ENCODE peak calls at places on chromosome 9, in eight cellular contexts. One of them, this sample, is unnamed.
A peak's percentile ranks its signal among the peaks of the same experiment; 100 is the strongest.

GRCh38 chr9:124260769-124261603 is 3.2 kb downstream of the NEK6 start:
- DNase-seq in fibroblast of lung: peak; percentile 83
- DNase-seq in CD4-positive, alpha-beta memory T cell: no peak
- DNase-seq in heart right ventricle: no peak
- DNase-seq in tibial nerve: no peak
- DNase-seq in PC-3: peak; percentile 78
- DNase-seq in A549: peak; percentile 73
- DNase-seq in right atrium auricular region: no peak
- DNase-seq in this sample: peak; percentile 43

GRCh38 chr9:105280730-105281129 is 36.3 kb downstream of the SLC44A1 start:
- DNase-seq in PC-3: peak; percentile 45
- DNase-seq in heart right ventricle: no peak
- DNase-seq in A549: peak; percentile 23
- DNase-seq in tibial nerve: no peak
- DNase-seq in CD4-positive, alpha-beta memory T cell: no peak
- DNase-seq in right atrium auricular region: no peak
- DNase-seq in fibroblast of lung: peak; percentile 66
- DNase-seq in this sample: no peak

GRCh38 chr9:133483611-133484010 is 4.7 kb upstream of the SLC2A6 start:
- DNase-seq in A549: no peak
- DNase-seq in heart right ventricle: no peak
- DNase-seq in PC-3: no peak
- DNase-seq in fibroblast of lung: no peak
- DNase-seq in right atrium auricular region: no peak
- DNase-seq in tibial nerve: no peak
- DNase-seq in CD4-positive, alpha-beta memory T cell: no peak
- DNase-seq in this sample: peak; percentile 32

GRCh38 chr9:445033-445432 is 230.4 kb downstream of the DOCK8 start:
- DNase-seq in fibroblast of lung: peak; percentile 84
- DNase-seq in PC-3: no peak
- DNase-seq in CD4-positive, alpha-beta memory T cell: no peak
- DNase-seq in tibial nerve: no peak
- DNase-seq in right atrium auricular region: no peak
- DNase-seq in heart right ventricle: peak; percentile 41
- DNase-seq in A549: peak; percentile 20
- DNase-seq in this sample: no peak

GRCh38 chr9:116855881-116856662 is 169.0 kb downstream of the TRIM32 start:
- DNase-seq in right atrium auricular region: no peak
- DNase-seq in A549: no peak
- DNase-seq in PC-3: peak; percentile 58
- DNase-seq in fibroblast of lung: peak; percentile 29
- DNase-seq in heart right ventricle: no peak
- DNase-seq in CD4-positive, alpha-beta memory T cell: no peak
- DNase-seq in tibial nerve: no peak
- DNase-seq in this sample: no peak

GRCh38 chr9:69293186-69293585 is 31.8 kb upstream of the ENTREP1 start:
- DNase-seq in fibroblast of lung: no peak
- DNase-seq in CD4-positive, alpha-beta memory T cell: no peak
- DNase-seq in right atrium auricular region: no peak
- DNase-seq in tibial nerve: no peak
- DNase-seq in A549: no peak
- DNase-seq in heart right ventricle: no peak
- DNase-seq in PC-3: peak; percentile 53
- DNase-seq in this sample: no peak

GRCh38 chr9:124258765-124259272 is 1.1 kb downstream of the NEK6 start:
- DNase-seq in PC-3: peak; percentile 2
- DNase-seq in CD4-positive, alpha-beta memory T cell: no peak
- DNase-seq in heart right ventricle: no peak
- DNase-seq in fibroblast of lung: no peak
- DNase-seq in right atrium auricular region: no peak
- DNase-seq in A549: no peak
- DNase-seq in tibial nerve: no peak
- DNase-seq in this sample: peak; percentile 79

GRCh38 chr9:113541019-113541900 is 77.7 kb downstream of the RGS3 start:
- DNase-seq in heart right ventricle: no peak
- DNase-seq in PC-3: peak; percentile 24
- DNase-seq in fibroblast of lung: peak; percentile 59
- DNase-seq in A549: peak; percentile 60
- DNase-seq in CD4-positive, alpha-beta memory T cell: no peak
- DNase-seq in right atrium auricular region: no peak
- DNase-seq in tibial nerve: no peak
- DNase-seq in this sample: peak; percentile 73

GRCh38 chr9:114488398-114489129 is 16.7 kb downstream of the WHRN start:
- DNase-seq in heart right ventricle: no peak
- DNase-seq in fibroblast of lung: no peak
- DNase-seq in CD4-positive, alpha-beta memory T cell: no peak
- DNase-seq in A549: no peak
- DNase-seq in right atrium auricular region: no peak
- DNase-seq in tibial nerve: no peak
- DNase-seq in PC-3: no peak
- DNase-seq in this sample: no peak

GRCh38 chr9:107919263-107919662 is 429.7 kb upstream of the KLF4 start:
- DNase-seq in PC-3: no peak
- DNase-seq in right atrium auricular region: no peak
- DNase-seq in tibial nerve: no peak
- DNase-seq in A549: no peak
- DNase-seq in CD4-positive, alpha-beta memory T cell: no peak
- DNase-seq in heart right ventricle: no peak
- DNase-seq in fibroblast of lung: no peak
- DNase-seq in this sample: no peak

GRCh38 chr9:134419684-134420076 is 93.4 kb downstream of the RXRA start:
- DNase-seq in fibroblast of lung: no peak
- DNase-seq in PC-3: peak; percentile 6
- DNase-seq in A549: peak; percentile 39
- DNase-seq in right atrium auricular region: no peak
- DNase-seq in CD4-positive, alpha-beta memory T cell: no peak
- DNase-seq in tibial nerve: no peak
- DNase-seq in heart right ventricle: no peak
- DNase-seq in this sample: no peak

GRCh38 chr9:120890415-120891254 is 13.6 kb upstream of the PHF19 start:
- DNase-seq in PC-3: no peak
- DNase-seq in CD4-positive, alpha-beta memory T cell: peak; percentile 79
- DNase-seq in heart right ventricle: no peak
- DNase-seq in tibial nerve: no peak
- DNase-seq in A549: no peak
- DNase-seq in right atrium auricular region: no peak
- DNase-seq in fibroblast of lung: no peak
- DNase-seq in this sample: no peak

GRCh38 chr9:2764371-2764770 is 47.1 kb downstream of the KCNV2 start:
- DNase-seq in tibial nerve: no peak
- DNase-seq in heart right ventricle: no peak
- DNase-seq in CD4-positive, alpha-beta memory T cell: peak; percentile 24
- DNase-seq in A549: no peak
- DNase-seq in right atrium auricular region: no peak
- DNase-seq in fibroblast of lung: peak; percentile 66
- DNase-seq in PC-3: no peak
- DNase-seq in this sample: no peak

GRCh38 chr9:113645972-113646241 is 182.4 kb downstream of the RGS3 start:
- DNase-seq in tibial nerve: no peak
- DNase-seq in A549: no peak
- DNase-seq in PC-3: no peak
- DNase-seq in fibroblast of lung: no peak
- DNase-seq in CD4-positive, alpha-beta memory T cell: no peak
- DNase-seq in heart right ventricle: no peak
- DNase-seq in right atrium auricular region: no peak
- DNase-seq in this sample: no peak

GRCh38 chr9:18404482-18405029 is 69.4 kb upstream of the ADAMTSL1 start:
- DNase-seq in CD4-positive, alpha-beta memory T cell: no peak
- DNase-seq in fibroblast of lung: no peak
- DNase-seq in tibial nerve: no peak
- DNase-seq in A549: no peak
- DNase-seq in PC-3: no peak
- DNase-seq in heart right ventricle: no peak
- DNase-seq in right atrium auricular region: no peak
- DNase-seq in this sample: no peak

GRCh38 chr9:84374516-84374915 is 34.0 kb upstream of the SLC28A3 start:
- DNase-seq in tibial nerve: no peak
- DNase-seq in CD4-positive, alpha-beta memory T cell: no peak
- DNase-seq in heart right ventricle: no peak
- DNase-seq in A549: no peak
- DNase-seq in right atrium auricular region: no peak
- DNase-seq in fibroblast of lung: no peak
- DNase-seq in PC-3: no peak
- DNase-seq in this sample: no peak

GRCh38 chr9:119020730-119021333 is 348.4 kb downstream of the BRINP1 start:
- DNase-seq in fibroblast of lung: no peak
- DNase-seq in tibial nerve: no peak
- DNase-seq in A549: no peak
- DNase-seq in heart right ventricle: no peak
- DNase-seq in right atrium auricular region: no peak
- DNase-seq in PC-3: no peak
- DNase-seq in CD4-positive, alpha-beta memory T cell: no peak
- DNase-seq in this sample: no peak

GRCh38 chr9:68979538-68980314 is 34.2 kb downstream of the PRKACG start:
- DNase-seq in CD4-positive, alpha-beta memory T cell: no peak
- DNase-seq in tibial nerve: no peak
- DNase-seq in PC-3: no peak
- DNase-seq in A549: no peak
- DNase-seq in fibroblast of lung: no peak
- DNase-seq in heart right ventricle: peak; percentile 52
- DNase-seq in right atrium auricular region: no peak
- DNase-seq in this sample: no peak

GRCh38 chr9:97980918-97981827 is 2.0 kb upstream of the ANP32B start:
- DNase-seq in fibroblast of lung: no peak
- DNase-seq in heart right ventricle: peak; percentile 45
- DNase-seq in tibial nerve: no peak
- DNase-seq in CD4-positive, alpha-beta memory T cell: no peak
- DNase-seq in PC-3: no peak
- DNase-seq in right atrium auricular region: peak; percentile 69
- DNase-seq in A549: no peak
- DNase-seq in this sample: no peak

GRCh38 chr9:90815944-90816357 is 14.3 kb downstream of the SYK start:
- DNase-seq in right atrium auricular region: peak; percentile 13
- DNase-seq in heart right ventricle: no peak
- DNase-seq in A549: no peak
- DNase-seq in tibial nerve: no peak
- DNase-seq in fibroblast of lung: no peak
- DNase-seq in CD4-positive, alpha-beta memory T cell: no peak
- DNase-seq in PC-3: no peak
- DNase-seq in this sample: no peak
- H3K27ac ChIP-seq in right atrium auricular region: no peak overlapping the region
- H3K27ac ChIP-seq in heart right ventricle: no peak overlapping the region
- H3K27ac ChIP-seq in A549: no peak overlapping the region
- H3K27ac ChIP-seq in tibial nerve: no peak overlapping the region
- H3K27ac ChIP-seq in fibroblast of lung: no peak overlapping the region
- H3K27ac ChIP-seq in CD4-positive, alpha-beta memory T cell: no peak overlapping the region
- H3K27ac ChIP-seq in PC-3: no peak overlapping the region
- H3K27ac ChIP-seq in this sample: no peak overlapping the region

GRCh38 chr9:89390068-89390555 is 71.8 kb downstream of the SECISBP2 start:
- DNase-seq in fibroblast of lung: no peak
- DNase-seq in heart right ventricle: no peak
- DNase-seq in PC-3: no peak
- DNase-seq in A549: no peak
- DNase-seq in right atrium auricular region: no peak
- DNase-seq in CD4-positive, alpha-beta memory T cell: no peak
- DNase-seq in tibial nerve: no peak
- DNase-seq in this sample: no peak
- H3K4me1 ChIP-seq in fibroblast of lung: no peaks in the 10 kb centered on the region
- H3K4me1 ChIP-seq in heart right ventricle: no peaks in the 10 kb centered on the region
- H3K4me1 ChIP-seq in PC-3: no peaks in the 10 kb centered on the region
- H3K4me1 ChIP-seq in A549: peaks cover 6% of the 10 kb centered on the region
- H3K4me1 ChIP-seq in right atrium auricular region: no peaks in the 10 kb centered on the region
- H3K4me1 ChIP-seq in CD4-positive, alpha-beta memory T cell: no peaks in the 10 kb centered on the region
- H3K4me1 ChIP-seq in tibial nerve: peaks cover 16% of the 10 kb centered on the region
- H3K4me1 ChIP-seq in this sample: peaks cover 25% of the 10 kb centered on the region

DNA sequence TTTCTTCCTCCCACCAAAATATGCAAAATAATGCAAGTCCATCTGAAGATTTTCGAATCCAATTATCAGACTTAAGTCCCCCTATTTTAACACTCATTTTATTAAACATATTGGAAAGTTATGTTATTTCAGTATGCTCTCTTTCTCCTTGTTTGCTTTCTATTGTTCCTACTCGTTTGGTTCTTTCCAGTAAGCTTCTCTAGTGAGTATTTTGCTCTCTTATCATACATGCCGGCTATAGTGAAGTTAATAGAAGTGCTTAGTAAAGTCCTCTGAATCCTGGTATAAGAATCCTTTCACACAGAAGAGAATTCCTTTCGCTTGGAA is 496 bp downstream of the ALDH1A1 start:
- DNase-seq in tibial nerve: no peak
- DNase-seq in CD4-positive, alpha-beta memory T cell: no peak
- DNase-seq in A549: peak; percentile 38
- DNase-seq in heart right ventricle: no peak
- DNase-seq in right atrium auricular region: no peak
- DNase-seq in fibroblast of lung: no peak
- DNase-seq in PC-3: no peak
- DNase-seq in this sample: no peak
- H3K27ac ChIP-seq in tibial nerve: peak overlapping the region; percentile 87
- H3K27ac ChIP-seq in CD4-positive, alpha-beta memory T cell: no peak overlapping the region
- H3K27ac ChIP-seq in A549: peak overlapping the region; percentile 91
- H3K27ac ChIP-seq in heart right ventricle: peak overlapping the region; percentile 2
- H3K27ac ChIP-seq in right atrium auricular region: peak overlapping the region; percentile 52
- H3K27ac ChIP-seq in fibroblast of lung: no peak overlapping the region
- H3K27ac ChIP-seq in PC-3: no peak overlapping the region
- H3K27ac ChIP-seq in this sample: peak overlapping the region; percentile 43

GRCh38 chr9:136695435-136695895 is 8.2 kb upstream of the AGPAT2 start:
- DNase-seq in heart right ventricle: peak; percentile 33
- DNase-seq in fibroblast of lung: no peak
- DNase-seq in A549: peak; percentile 52
- DNase-seq in CD4-positive, alpha-beta memory T cell: no peak
- DNase-seq in tibial nerve: no peak
- DNase-seq in PC-3: peak; percentile 77
- DNase-seq in right atrium auricular region: no peak
- DNase-seq in this sample: peak; percentile 96

GRCh38 chr9:136695955-136696354 is 8.7 kb upstream of the AGPAT2 start:
- DNase-seq in A549: no peak
- DNase-seq in heart right ventricle: no peak
- DNase-seq in CD4-positive, alpha-beta memory T cell: no peak
- DNase-seq in right atrium auricular region: no peak
- DNase-seq in fibroblast of lung: no peak
- DNase-seq in PC-3: no peak
- DNase-seq in tibial nerve: no peak
- DNase-seq in this sample: peak; percentile 75

GRCh38 chr9:136693490-136694162 is 6.4 kb upstream of the AGPAT2 start:
- DNase-seq in tibial nerve: no peak
- DNase-seq in A549: peak; percentile 86
- DNase-seq in CD4-positive, alpha-beta memory T cell: no peak
- DNase-seq in PC-3: peak; percentile 89
- DNase-seq in right atrium auricular region: no peak
- DNase-seq in fibroblast of lung: peak; percentile 46
- DNase-seq in heart right ventricle: no peak
- DNase-seq in this sample: peak; percentile 87

GRCh38 chr9:136694163-136694864 is 7.1 kb upstream of the AGPAT2 start:
- DNase-seq in PC-3: peak; percentile 63
- DNase-seq in tibial nerve: no peak
- DNase-seq in A549: peak; percentile 75
- DNase-seq in fibroblast of lung: no peak
- DNase-seq in right atrium auricular region: no peak
- DNase-seq in CD4-positive, alpha-beta memory T cell: no peak
- DNase-seq in heart right ventricle: peak; percentile 79
- DNase-seq in this sample: peak; percentile 90

GRCh38 chr9:136694865-136695247 is 7.6 kb upstream of the AGPAT2 start:
- DNase-seq in CD4-positive, alpha-beta memory T cell: no peak
- DNase-seq in PC-3: no peak
- DNase-seq in tibial nerve: no peak
- DNase-seq in A549: no peak
- DNase-seq in heart right ventricle: no peak
- DNase-seq in fibroblast of lung: no peak
- DNase-seq in right atrium auricular region: no peak
- DNase-seq in this sample: peak; percentile 61
- H3K4me1 ChIP-seq in CD4-positive, alpha-beta memory T cell: no peaks in the 10 kb centered on the region
- H3K4me1 ChIP-seq in PC-3: peaks cover 35% of the 10 kb centered on the region
- H3K4me1 ChIP-seq in tibial nerve: peaks cover 39% of the 10 kb centered on the region
- H3K4me1 ChIP-seq in A549: peaks cover 78% of the 10 kb centered on the region
- H3K4me1 ChIP-seq in heart right ventricle: peaks cover 45% of the 10 kb centered on the region
- H3K4me1 ChIP-seq in fibroblast of lung: no peaks in the 10 kb centered on the region
- H3K4me1 ChIP-seq in right atrium auricular region: no peaks in the 10 kb centered on the region
- H3K4me1 ChIP-seq in this sample: peaks cover 66% of the 10 kb centered on the region

This sample was measured in pancreas.